ENCODE peak calls at places on chromosomes 5 and 9, in five cellular contexts. A is memory B cell, E is NCI-H1436 treated with DMSO at 0.1 percent for 48 hours, C is fibroblast of lung, J is GM04504. T is an unnamed sample.

GRCh38 chr9:24939099-24939850 is 393.6 kb upstream of the IZUMO3 start:
- DNase-seq in J (no peak), C (no peak), A (no peak), E (no peak), T (no peak)

GRCh38 chr9:91151014-91151740 is 210.5 kb downstream of the AUH start:
- DNase-seq in A (peak; percentile 42), E (no peak), C (peak; percentile 97), J (peak; percentile 93), T (peak; percentile 93)

GRCh38 chr9:127801955-127802575 is 617 bp upstream of the FPGS start:
- DNase-seq in C (peak; percentile 57), J (no peak), A (no peak), E (no peak), T (no peak)

GRCh38 chr5:132019337-132019736 is 7.9 kb upstream of the ACSL6 start:
- DNase-seq in E (no peak), C (no peak), J (no peak), A (no peak), T (no peak)

GRCh38 chr5:164119806-164120440 is 614.5 kb downstream of the MAT2B start:
- DNase-seq in C (peak; percentile 54), A (no peak), E (peak; percentile 68), J (no peak), T (peak; percentile 57)

GRCh38 chr5:17156463-17156862 is 61.0 kb upstream of the BASP1 start:
- DNase-seq in C (peak; percentile 37), J (no peak), E (no peak), A (no peak), T (no peak)

GRCh38 chr5:170597109-170597741 is 93.4 kb downstream of the KCNIP1 start:
- DNase-seq in A (no peak), J (peak; percentile 73), E (no peak), C (peak; percentile 36), T (peak; percentile 43)

GRCh38 chr5:66860199-66860975 is 264.2 kb downstream of the MAST4 start:
- DNase-seq in C (no peak), E (no peak), A (no peak), J (no peak), T (no peak)

GRCh38 chr5:170390472-170390871 is 1.3 kb upstream of the KCNMB1 start:
- DNase-seq in J (no peak), C (no peak), E (no peak), A (no peak), T (no peak)

GRCh38 chr5:97752871-97753270 is 569.8 kb upstream of the RIOK2 start:
- DNase-seq in C (no peak), J (no peak), A (no peak), E (no peak), T (no peak)

GRCh38 chr9:89204811-89205210 is 26.2 kb upstream of the SHC3 start:
- DNase-seq in E (no peak), J (no peak), A (no peak), C (no peak), T (no peak)

GRCh38 chr9:134775552-134775951 is 105.1 kb upstream of the FCN2 start:
- DNase-seq in A (no peak), J (no peak), E (no peak), C (peak; percentile 67), T (no peak)

GRCh38 chr9:126084696-126085095 is 241.9 kb upstream of the MVB12B start:
- DNase-seq in C (no peak), E (no peak), A (no peak), J (no peak), T (no peak)

GRCh38 chr9:19720374-19720773 is 68.5 kb downstream of the SLC24A2 start:
- DNase-seq in J (peak; percentile 1), C (peak; percentile 43), E (no peak), A (no peak), T (no peak)

GRCh38 chr5:7764452-7764851 is 86.5 kb downstream of the CFAP90 start:
- DNase-seq in C (no peak), J (no peak), A (no peak), E (no peak), T (no peak)

GRCh38 chr9:91008568-91008967 is 206.9 kb downstream of the SYK start:
- DNase-seq in C (no peak), J (no peak), A (no peak), E (no peak), T (no peak)

GRCh38 chr5:96741911-96742310 is 65.8 kb downstream of the ERAP1 start:
- DNase-seq in C (no peak), A (no peak), J (no peak), E (no peak), T (no peak)

GRCh38 chr9:17219261-17219660 is 84.4 kb downstream of the CNTLN start:
- DNase-seq in C (peak; percentile 33), J (no peak), A (no peak), E (no peak), T (no peak)

GRCh38 chr9:76586555-76587314 is 127.8 kb downstream of the GCNT1 start:
- DNase-seq in C (no peak), A (no peak), J (no peak), E (no peak), T (no peak)

GRCh38 chr9:23821400-23822181 is 4.4 kb downstream of the ELAVL2 start:
- DNase-seq in E (no peak), A (no peak), J (no peak), C (no peak), T (no peak)

GRCh38 chr9:7691909-7692308 is 107.7 kb downstream of the DMAC1 start:
- DNase-seq in J (no peak), C (no peak), A (no peak), E (no peak), T (no peak)

GRCh38 chr9:107504585-107505455 is 15.3 kb upstream of the KLF4 start:
- DNase-seq in A (no peak), J (no peak), E (no peak), C (peak; percentile 94), T (peak; percentile 81)

T was measured in skeletal muscle cell.